ENCODE peak calls at places on chromosome 2, in six cellular contexts. B, R, S, X, I and O are unnamed samples.

GRCh38 chr2:145404690-145405089 is 884.8 kb upstream of the ZEB2 start:
- DNase-seq in B (no peak), R (no peak), S (no peak), X (no peak), I (no peak), O (no peak)

GRCh38 chr2:234670052-234670451 is 173.2 kb upstream of the ARL4C start:
- DNase-seq in B (no peak), R (no peak), S (peak; percentile 15), X (no peak), I (no peak), O (no peak)

GRCh38 chr2:187296869-187297268 is 151.2 kb downstream of the CALCRL start:
- DNase-seq in B (no peak), R (no peak), S (no peak), X (no peak), I (no peak), O (no peak)

GRCh38 chr2:106316937-106317336 is 122.8 kb upstream of the UXS1 start:
- DNase-seq in B (no peak), R (no peak), S (no peak), X (no peak), I (no peak), O (no peak)

GRCh38 chr2:102313950-102314349 is 2.6 kb downstream of the IL1RL1 start:
- DNase-seq in B (no peak), R (no peak), S (no peak), X (no peak), I (no peak), O (no peak)

GRCh38 chr2:99399063-99399462 is 61.9 kb downstream of the EIF5B start:
- DNase-seq in B (peak; percentile 28), R (no peak), S (no peak), X (no peak), I (no peak), O (no peak)

GRCh38 chr2:158501301-158501700 is 44.5 kb downstream of the PKP4 start:
- DNase-seq in B (no peak), R (peak; percentile 35), S (no peak), X (no peak), I (peak; percentile 17), O (no peak)

GRCh38 chr2:121505005-121505404 is 25.7 kb upstream of the RNU4ATAC start:
- DNase-seq in B (peak; percentile 27), R (no peak), S (no peak), X (no peak), I (no peak), O (no peak)

GRCh38 chr2:8575011-8575750 is 106.7 kb upstream of the ID2 start:
- DNase-seq in B (no peak), R (peak; percentile 32), S (no peak), X (peak; percentile 39), I (no peak), O (peak; percentile 47)

GRCh38 chr2:218039171-218039570 is 29.9 kb upstream of the RUFY4 start:
- DNase-seq in B (no peak), R (no peak), S (no peak), X (no peak), I (no peak), O (no peak)

GRCh38 chr2:120403261-120403660 is 57.3 kb downstream of the INHBB start:
- DNase-seq in B (no peak), R (no peak), S (no peak), X (no peak), I (no peak), O (no peak)

GRCh38 chr2:98614024-98614739 is 5.8 kb downstream of the UNC50 start:
- DNase-seq in B (no peak), R (no peak), S (no peak), X (no peak), I (no peak), O (no peak)

GRCh38 chr2:239609162-239609561 is 208.3 kb upstream of the HDAC4 start:
- DNase-seq in B (no peak), R (no peak), S (peak; percentile 41), X (no peak), I (no peak), O (no peak)

GRCh38 chr2:99700482-99701398 is 210.9 kb upstream of the REV1 start:
- DNase-seq in B (no peak), R (no peak), S (no peak), X (no peak), I (no peak), O (no peak)

GRCh38 chr2:6812857-6813530 is 52.7 kb downstream of the CMPK2 start:
- DNase-seq in B (no peak), R (no peak), S (no peak), X (no peak), I (no peak), O (no peak)

GRCh38 chr2:235155163-235155562 is 203.3 kb downstream of the SH3BP4 start:
- DNase-seq in B (no peak), R (no peak), S (no peak), X (no peak), I (no peak), O (no peak)

GRCh38 chr2:151302879-151303278 is 13.4 kb upstream of the NMI start:
- DNase-seq in B (no peak), R (no peak), S (no peak), X (no peak), I (no peak), O (no peak)

GRCh38 chr2:12544221-12544558 is 172.5 kb upstream of the TRIB2 start:
- DNase-seq in B (no peak), R (no peak), S (no peak), X (no peak), I (no peak), O (no peak)

GRCh38 chr2:217203086-217203485 is 343.2 kb upstream of the TNP1 start:
- DNase-seq in B (no peak), R (no peak), S (no peak), X (no peak), I (no peak), O (no peak)

GRCh38 chr2:240806006-240806405 is 14.0 kb downstream of the KIF1A start:
- DNase-seq in B (no peak), R (peak; percentile 11), S (peak; percentile 31), X (no peak), I (no peak), O (no peak)

GRCh38 chr2:124602759-124603158 is 577.7 kb downstream of the CNTNAP5 start:
- DNase-seq in B (no peak), R (no peak), S (no peak), X (no peak), I (no peak), O (no peak)

GRCh38 chr2:223469270-223470057 is 132.7 kb downstream of the SCG2 start:
- DNase-seq in B (no peak), R (no peak), S (no peak), X (peak; percentile 10), I (no peak), O (no peak)

GRCh38 chr2:230907361-230908093 is 17.5 kb downstream of the GPR55 start:
- DNase-seq in B (no peak), R (peak; percentile 9), S (peak; percentile 31), X (no peak), I (no peak), O (peak; percentile 7)

GRCh38 chr2:232328516-232329460 is 49.8 kb upstream of the ALPP start:
- DNase-seq in B (no peak), R (no peak), S (peak; percentile 42), X (no peak), I (no peak), O (no peak)

GRCh38 chr2:22634167-22634566 is 750.8 kb upstream of the KLHL29 start:
- DNase-seq in B (no peak), R (no peak), S (no peak), X (no peak), I (no peak), O (no peak)

GRCh38 chr2:201665420-201666158 is 22.3 kb upstream of the TMEM237 start:
- DNase-seq in B (no peak), R (no peak), S (no peak), X (no peak), I (no peak), O (no peak)
- TF ChIP-seq CTCF in B (no peak), R (no peak), S (no peak), X (no peak), I (peak; percentile 32), O (no peak)

GRCh38 chr2:148565272-148565894 is 79.2 kb upstream of the EPC2 start:
- DNase-seq in B (no peak), R (no peak), S (peak; percentile 54), X (no peak), I (no peak), O (no peak)
- TF ChIP-seq CTCF in B (no peak), R (no peak), S (peak; percentile 70), X (no peak), I (no peak), O (no peak)

GRCh38 chr2:224754129-224754528 is 38.0 kb upstream of the CCDC195 start:
- DNase-seq in B (no peak), R (no peak), S (no peak), X (no peak), I (no peak), O (no peak)

GRCh38 chr2:224747765-224748164 is 31.6 kb upstream of the CCDC195 start:
- DNase-seq in B (no peak), R (no peak), S (no peak), X (no peak), I (no peak), O (no peak)

GRCh38 chr2:224751996-224752698 is 36.0 kb upstream of the CCDC195 start:
- DNase-seq in B (no peak), R (no peak), S (no peak), X (no peak), I (no peak), O (no peak)

DNA sequence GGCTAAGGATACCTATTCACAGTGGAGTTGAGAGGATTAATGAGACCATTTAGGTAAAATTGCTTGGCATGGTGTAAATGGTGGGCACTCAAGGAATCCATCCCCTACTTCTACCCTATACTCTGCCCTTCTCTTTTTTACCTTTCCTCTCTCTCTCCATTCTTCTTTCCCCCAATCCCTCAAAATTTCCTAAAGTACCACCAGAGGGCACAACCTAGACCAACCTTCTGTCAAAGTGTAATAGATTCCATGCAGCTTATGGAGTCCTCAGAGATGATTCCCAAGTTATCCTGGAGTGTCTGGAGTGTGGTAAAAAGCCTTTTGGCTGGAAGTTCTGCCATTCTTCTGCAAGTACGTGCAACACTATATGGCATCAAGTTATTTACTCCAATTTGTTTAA is 33.0 kb upstream of the CCDC195 start:
- DNase-seq in B (no peak), R (no peak), S (no peak), X (no peak), I (no peak), O (no peak)
- TF ChIP-seq CTCF in B (no peak), R (no peak), S (peak; percentile 71), X (no peak), I (no peak), O (no peak)

GRCh38 chr2:24543252-24543651 is 52.2 kb downstream of the NCOA1 start:
- DNase-seq in B (no peak), R (no peak), S (peak; percentile 61), X (no peak), I (no peak), O (no peak)
- TF ChIP-seq CTCF in B (no peak), R (no peak), S (peak; percentile 68), X (no peak), I (no peak), O (peak; percentile 54)

GRCh38 chr2:148447877-148448276 is 196.7 kb upstream of the EPC2 start:
- DNase-seq in B (no peak), R (no peak), S (no peak), X (no peak), I (no peak), O (no peak)
- TF ChIP-seq CTCF in B (no peak), R (no peak), S (no peak), X (no peak), I (no peak), O (no peak)